ENCODE peak calls at places on chromosomes 11 and 22, in five cellular contexts. G, O, R, E and H are unnamed samples.

GRCh38 chr11:72430743-72431570 is 3.4 kb downstream of the CLPB start:
- DNase-seq in G (no peak), O (no peak), R (peak; percentile 72), E (no peak), H (no peak)

GRCh38 chr22:35783943-35784614 is 66.4 kb downstream of the APOL5 start:
- DNase-seq in G (no peak), O (no peak), R (no peak), E (no peak), H (no peak)

GRCh38 chr11:78961186-78961782 is 386.6 kb upstream of the NARS2 start:
- DNase-seq in G (peak; percentile 27), O (no peak), R (peak; percentile 15), E (no peak), H (no peak)

GRCh38 chr22:38953091-38953490 is 4.3 kb upstream of the APOBEC3A start:
- DNase-seq in G (no peak), O (no peak), R (no peak), E (peak; percentile 55), H (no peak)

GRCh38 chr22:31952094-31952401 is 7.7 kb downstream of the YWHAH start:
- DNase-seq in G (no peak), O (no peak), R (no peak), E (no peak), H (no peak)

GRCh38 chr11:2305140-2305861 is 3.5 kb downstream of the TSPAN32 start:
- DNase-seq in G (peak; percentile 76), O (peak; percentile 86), R (peak; percentile 63), E (peak; percentile 92), H (peak; percentile 84)

GRCh38 chr22:18973264-18974031 is 37.4 kb upstream of the PRODH start:
- DNase-seq in G (no peak), O (no peak), R (no peak), E (no peak), H (no peak)

GRCh38 chr11:40337118-40337517 is 1122.3 kb downstream of the LRRC4C start:
- DNase-seq in G (no peak), O (no peak), R (peak; percentile 71), E (no peak), H (no peak)

GRCh38 chr11:2685566-2686359 is 14.0 kb downstream of the KCNQ1OT1 start:
- DNase-seq in G (no peak), O (no peak), R (no peak), E (peak; percentile 44), H (no peak)

GRCh38 chr11:83252941-83253340 is 33.2 kb downstream of the CCDC90B start:
- DNase-seq in G (no peak), O (no peak), R (no peak), E (no peak), H (no peak)

GRCh38 chr22:49400136-49400865 is 427.4 kb downstream of the BRD1 start:
- DNase-seq in G (no peak), O (no peak), R (no peak), E (peak; percentile 18), H (no peak)

GRCh38 chr11:78048561-78048960 is 15.1 kb upstream of the THRSP start:
- DNase-seq in G (no peak), O (no peak), R (no peak), E (no peak), H (no peak)

GRCh38 chr22:27874756-27875155 is 44.3 kb downstream of the PITPNB start:
- DNase-seq in G (no peak), O (no peak), R (no peak), E (no peak), H (no peak)
- H3K4me1 ChIP-seq in G (peaks cover 3% of the 10 kb centered on the region), O (no peaks in the 10 kb centered on the region), R (peaks cover 44% of the 10 kb centered on the region), E (peaks cover 29% of the 10 kb centered on the region), H (no peaks in the 10 kb centered on the region)

DNA sequence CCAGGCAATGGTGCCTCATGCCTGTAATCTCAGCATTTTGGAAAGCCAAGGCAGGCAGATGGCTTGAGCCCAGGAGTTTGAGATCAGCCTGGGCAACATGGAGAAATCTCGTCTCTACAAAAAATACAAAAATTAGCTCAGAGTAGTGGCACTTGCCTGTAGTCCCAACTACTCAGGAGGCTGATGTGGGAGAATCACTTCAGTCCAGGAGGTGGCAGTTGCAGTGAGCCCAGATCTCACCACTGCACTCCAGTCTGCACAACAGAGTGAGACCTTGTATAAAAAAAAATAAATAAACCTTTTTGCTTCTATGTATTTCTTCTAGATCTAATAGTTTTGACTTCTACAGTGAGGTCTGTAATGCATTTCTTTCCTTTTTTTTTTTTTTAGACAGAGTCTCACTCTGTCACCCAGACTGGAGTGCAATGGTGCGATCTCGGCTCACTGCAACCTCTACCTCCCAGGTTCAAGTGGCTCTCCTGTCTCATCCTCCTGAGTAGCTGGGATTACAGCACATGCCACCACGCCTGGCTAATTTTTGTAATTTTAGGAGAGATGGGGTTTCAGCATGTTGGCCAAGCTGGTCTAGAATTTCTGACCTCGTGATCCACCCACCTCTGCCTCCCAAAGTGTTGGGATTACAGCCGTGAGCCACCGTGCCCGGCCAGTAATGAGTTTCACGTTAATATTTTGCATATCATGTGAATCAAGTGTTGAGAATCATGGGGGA is 18.1 kb upstream of the RDX start:
- DNase-seq in G (no peak), O (no peak), R (peak; percentile 30), E (no peak), H (no peak)
- H3K4me1 ChIP-seq in G (peaks cover 5% of the 10 kb centered on the region), O (no peaks in the 10 kb centered on the region), R (peaks cover 39% of the 10 kb centered on the region), E (no peaks in the 10 kb centered on the region), H (peaks cover 21% of the 10 kb centered on the region)

DNA sequence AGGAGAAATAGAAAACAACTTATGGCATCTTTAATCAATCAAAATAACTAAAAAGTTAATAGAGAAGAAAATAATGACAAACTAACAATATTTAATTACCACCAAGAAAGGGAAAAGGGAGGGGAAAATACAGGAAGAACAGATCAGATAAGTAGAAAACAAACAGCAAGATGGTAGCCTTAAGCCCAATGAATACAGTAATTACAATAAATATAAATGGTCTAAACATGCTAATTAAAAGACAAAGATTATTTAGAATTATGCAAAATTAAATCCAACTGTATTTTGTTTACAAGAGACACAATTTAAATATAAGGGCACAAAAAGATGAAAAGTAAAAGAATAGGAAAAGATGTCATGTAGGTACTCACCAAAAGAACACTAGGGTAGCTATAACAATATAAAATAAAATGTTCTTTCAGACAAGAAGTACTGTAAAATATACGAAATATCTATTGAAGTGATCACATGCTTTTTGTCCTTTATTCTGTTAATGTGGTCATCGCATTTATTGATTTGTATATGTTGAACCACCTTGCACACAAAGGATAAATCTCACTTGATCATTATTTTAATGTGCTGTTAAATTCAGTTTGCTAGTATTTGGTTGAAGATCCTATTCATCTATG is 14.0 kb downstream of the C11orf65 start:
- DNase-seq in G (no peak), O (no peak), R (no peak), E (no peak), H (no peak)
- H3K4me1 ChIP-seq in G (no peaks in the 10 kb centered on the region), O (no peaks in the 10 kb centered on the region), R (no peaks in the 10 kb centered on the region), E (no peaks in the 10 kb centered on the region), H (no peaks in the 10 kb centered on the region)

DNA sequence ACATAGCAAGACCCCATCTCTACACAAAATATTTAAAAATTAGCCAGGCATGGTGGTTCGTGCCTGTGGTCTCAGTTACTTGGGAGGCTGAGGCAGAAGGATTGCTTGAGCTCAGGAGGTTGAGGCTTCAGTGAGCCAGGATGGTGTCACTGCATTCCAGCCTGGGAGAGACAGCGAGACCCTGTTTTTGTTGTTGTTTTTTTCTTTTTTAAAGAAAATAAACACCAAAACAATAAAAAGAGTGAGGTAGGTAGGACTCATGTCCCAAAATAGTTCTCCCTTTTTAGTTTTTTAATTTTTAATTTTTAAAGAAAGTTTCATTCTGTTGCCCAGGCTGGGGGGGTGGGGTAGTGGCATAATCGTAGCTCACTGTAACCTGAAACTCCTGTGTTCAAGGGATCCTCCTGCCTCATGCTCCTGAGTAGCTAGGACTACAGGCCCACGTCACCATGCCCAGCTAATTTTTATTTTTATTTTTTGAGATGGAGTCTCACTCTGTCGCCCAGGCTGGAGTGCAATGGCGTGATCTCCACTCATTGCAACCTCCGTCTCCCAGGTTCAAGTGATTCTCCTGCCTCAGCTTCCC is 25.5 kb upstream of the MALAT1 start:
- DNase-seq in G (no peak), O (no peak), R (no peak), E (no peak), H (peak; percentile 48)
- H3K4me1 ChIP-seq in G (peaks cover 10% of the 10 kb centered on the region), O (peaks cover 4% of the 10 kb centered on the region), R (peaks cover 17% of the 10 kb centered on the region), E (peaks cover 58% of the 10 kb centered on the region), H (peaks cover 50% of the 10 kb centered on the region)